ENCODE peak calls at places on chromosome 19, in eight cellular contexts. One of them, this sample, is unnamed. For H3K4me1 and H3K27me3, the result is how much of the 10 kb centered on the place peaks cover.

GRCh38 chr19:18118420-18119242 is 21.1 kb downstream of the MAST3 start:
- DNase-seq in IMR-90: peak
- DNase-seq in CD8-positive, alpha-beta T cell: no peak
- DNase-seq in left ventricle myocardium inferior: no peak
- DNase-seq in fibroblast of lung: peak
- DNase-seq in esophagus squamous epithelium: no peak
- DNase-seq in foreskin keratinocyte: no peak
- DNase-seq in CD8-positive, alpha-beta memory T cell: no peak
- DNase-seq in this sample: no peak

GRCh38 chr19:34430738-34431625 is 2.8 kb downstream of the UBA2 start:
- DNase-seq in IMR-90: peak
- DNase-seq in CD8-positive, alpha-beta T cell: peak
- DNase-seq in left ventricle myocardium inferior: no peak
- DNase-seq in fibroblast of lung: peak
- DNase-seq in esophagus squamous epithelium: no peak
- DNase-seq in foreskin keratinocyte: peak
- DNase-seq in CD8-positive, alpha-beta memory T cell: peak
- DNase-seq in this sample: no peak

GRCh38 chr19:7605490-7606222 is 10.0 kb downstream of the CAMSAP3 start:
- DNase-seq in IMR-90: no peak
- DNase-seq in CD8-positive, alpha-beta T cell: no peak
- DNase-seq in left ventricle myocardium inferior: no peak
- DNase-seq in fibroblast of lung: no peak
- DNase-seq in esophagus squamous epithelium: no peak
- DNase-seq in foreskin keratinocyte: no peak
- DNase-seq in CD8-positive, alpha-beta memory T cell: no peak
- DNase-seq in this sample: no peak

GRCh38 chr19:6528544-6529121 is 2.2 kb upstream of the TNFSF9 start:
- DNase-seq in IMR-90: no peak
- DNase-seq in CD8-positive, alpha-beta T cell: no peak
- DNase-seq in left ventricle myocardium inferior: peak
- DNase-seq in fibroblast of lung: no peak
- DNase-seq in esophagus squamous epithelium: no peak
- DNase-seq in foreskin keratinocyte: no peak
- DNase-seq in CD8-positive, alpha-beta memory T cell: no peak
- DNase-seq in this sample: peak

GRCh38 chr19:5219551-5220304 is 120.9 kb downstream of the PTPRS start:
- DNase-seq in IMR-90: no peak
- DNase-seq in CD8-positive, alpha-beta T cell: no peak
- DNase-seq in left ventricle myocardium inferior: no peak
- DNase-seq in fibroblast of lung: no peak
- DNase-seq in esophagus squamous epithelium: no peak
- DNase-seq in foreskin keratinocyte: no peak
- DNase-seq in CD8-positive, alpha-beta memory T cell: no peak
- DNase-seq in this sample: no peak

GRCh38 chr19:58228584-58229254 is at the start of gene ZNF544:
- DNase-seq in IMR-90: peak
- DNase-seq in CD8-positive, alpha-beta T cell: peak
- DNase-seq in left ventricle myocardium inferior: peak
- DNase-seq in fibroblast of lung: peak
- DNase-seq in esophagus squamous epithelium: no peak
- DNase-seq in foreskin keratinocyte: peak
- DNase-seq in CD8-positive, alpha-beta memory T cell: peak
- DNase-seq in this sample: peak

GRCh38 chr19:6616011-6616410 is 25.1 kb upstream of the CD70 start:
- DNase-seq in IMR-90: no peak
- DNase-seq in CD8-positive, alpha-beta T cell: no peak
- DNase-seq in left ventricle myocardium inferior: no peak
- DNase-seq in fibroblast of lung: peak
- DNase-seq in esophagus squamous epithelium: no peak
- DNase-seq in foreskin keratinocyte: peak
- DNase-seq in CD8-positive, alpha-beta memory T cell: no peak
- DNase-seq in this sample: no peak

GRCh38 chr19:47133021-47133471 is 2.4 kb downstream of the SAE1 start:
- DNase-seq in IMR-90: no peak
- DNase-seq in CD8-positive, alpha-beta T cell: no peak
- DNase-seq in left ventricle myocardium inferior: no peak
- DNase-seq in fibroblast of lung: no peak
- DNase-seq in esophagus squamous epithelium: no peak
- DNase-seq in foreskin keratinocyte: no peak
- DNase-seq in CD8-positive, alpha-beta memory T cell: no peak
- DNase-seq in this sample: no peak

GRCh38 chr19:38183227-38183914 is 40.7 kb downstream of the DPF1 start:
- DNase-seq in IMR-90: no peak
- DNase-seq in CD8-positive, alpha-beta T cell: no peak
- DNase-seq in left ventricle myocardium inferior: peak
- DNase-seq in fibroblast of lung: no peak
- DNase-seq in esophagus squamous epithelium: no peak
- DNase-seq in foreskin keratinocyte: no peak
- DNase-seq in CD8-positive, alpha-beta memory T cell: no peak
- DNase-seq in this sample: no peak

GRCh38 chr19:12953456-12954149 is 3.4 kb downstream of the GADD45GIP1 start:
- DNase-seq in IMR-90: no peak
- DNase-seq in CD8-positive, alpha-beta T cell: no peak
- DNase-seq in left ventricle myocardium inferior: no peak
- DNase-seq in fibroblast of lung: no peak
- DNase-seq in esophagus squamous epithelium: no peak
- DNase-seq in foreskin keratinocyte: no peak
- DNase-seq in CD8-positive, alpha-beta memory T cell: no peak
- DNase-seq in this sample: no peak
- H3K4me1 ChIP-seq in IMR-90: under half
- H3K4me1 ChIP-seq in CD8-positive, alpha-beta T cell: under half
- H3K4me1 ChIP-seq in left ventricle myocardium inferior: half or more
- H3K4me1 ChIP-seq in fibroblast of lung: under half
- H3K4me1 ChIP-seq in esophagus squamous epithelium: under half
- H3K4me1 ChIP-seq in foreskin keratinocyte: under half
- H3K4me1 ChIP-seq in CD8-positive, alpha-beta memory T cell: under half
- H3K4me1 ChIP-seq in this sample: under half

DNA sequence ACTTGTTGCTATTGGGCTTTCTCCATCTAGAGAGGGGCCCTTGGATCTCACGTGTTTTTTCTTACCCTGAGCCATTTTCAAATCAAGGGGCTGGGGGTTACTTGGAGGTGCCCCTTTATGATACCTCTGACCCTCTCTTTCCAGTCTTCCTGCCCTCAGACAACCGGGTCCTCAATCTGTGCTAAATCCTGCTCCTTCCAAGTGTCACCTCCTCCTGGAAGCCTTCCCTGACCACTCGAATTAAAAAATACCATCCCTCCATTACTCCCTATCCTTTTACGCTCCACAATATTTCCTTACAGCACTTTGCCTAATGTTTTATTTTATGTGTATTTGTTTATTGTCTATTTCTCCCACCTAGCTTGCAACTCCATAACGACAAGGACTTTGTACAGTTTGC is 3.3 kb downstream of the KLK8 start:
- DNase-seq in IMR-90: no peak
- DNase-seq in CD8-positive, alpha-beta T cell: no peak
- DNase-seq in left ventricle myocardium inferior: no peak
- DNase-seq in fibroblast of lung: no peak
- DNase-seq in esophagus squamous epithelium: no peak
- DNase-seq in foreskin keratinocyte: no peak
- DNase-seq in CD8-positive, alpha-beta memory T cell: no peak
- DNase-seq in this sample: no peak
- H3K27me3 ChIP-seq in IMR-90: under half
- H3K27me3 ChIP-seq in CD8-positive, alpha-beta T cell: under half
- H3K27me3 ChIP-seq in left ventricle myocardium inferior: half or more
- H3K27me3 ChIP-seq in fibroblast of lung: under half
- H3K27me3 ChIP-seq in esophagus squamous epithelium: under half
- H3K27me3 ChIP-seq in foreskin keratinocyte: under half
- H3K27me3 ChIP-seq in CD8-positive, alpha-beta memory T cell: under half
- H3K27me3 ChIP-seq in this sample: under half

GRCh38 chr19:1037553-1038115 is 2.3 kb upstream of the ABCA7 start:
- DNase-seq in IMR-90: no peak
- DNase-seq in CD8-positive, alpha-beta T cell: no peak
- DNase-seq in left ventricle myocardium inferior: no peak
- DNase-seq in fibroblast of lung: no peak
- DNase-seq in esophagus squamous epithelium: no peak
- DNase-seq in foreskin keratinocyte: no peak
- DNase-seq in CD8-positive, alpha-beta memory T cell: no peak
- DNase-seq in this sample: no peak
- H3K27ac ChIP-seq in IMR-90: peak
- H3K27ac ChIP-seq in CD8-positive, alpha-beta T cell: peak
- H3K27ac ChIP-seq in left ventricle myocardium inferior: peak
- H3K27ac ChIP-seq in fibroblast of lung: peak
- H3K27ac ChIP-seq in esophagus squamous epithelium: peak
- H3K27ac ChIP-seq in foreskin keratinocyte: no peak
- H3K27ac ChIP-seq in CD8-positive, alpha-beta memory T cell: peak
- H3K27ac ChIP-seq in this sample: no peak

GRCh38 chr19:42274065-42274682 is 5.1 kb downstream of the CIC start:
- DNase-seq in IMR-90: no peak
- DNase-seq in CD8-positive, alpha-beta T cell: no peak
- DNase-seq in left ventricle myocardium inferior: no peak
- DNase-seq in fibroblast of lung: no peak
- DNase-seq in esophagus squamous epithelium: no peak
- DNase-seq in foreskin keratinocyte: no peak
- DNase-seq in CD8-positive, alpha-beta memory T cell: no peak
- DNase-seq in this sample: peak
- H3K4me1 ChIP-seq in IMR-90: under half
- H3K4me1 ChIP-seq in CD8-positive, alpha-beta T cell: half or more
- H3K4me1 ChIP-seq in left ventricle myocardium inferior: half or more
- H3K4me1 ChIP-seq in fibroblast of lung: under half
- H3K4me1 ChIP-seq in esophagus squamous epithelium: half or more
- H3K4me1 ChIP-seq in foreskin keratinocyte: under half
- H3K4me1 ChIP-seq in CD8-positive, alpha-beta memory T cell: under half
- H3K4me1 ChIP-seq in this sample: half or more

GRCh38 chr19:45958763-45959516 is 14.7 kb downstream of the NOVA2 start:
- DNase-seq in IMR-90: no peak
- DNase-seq in CD8-positive, alpha-beta T cell: no peak
- DNase-seq in left ventricle myocardium inferior: no peak
- DNase-seq in fibroblast of lung: peak
- DNase-seq in esophagus squamous epithelium: no peak
- DNase-seq in foreskin keratinocyte: no peak
- DNase-seq in CD8-positive, alpha-beta memory T cell: no peak
- DNase-seq in this sample: no peak

GRCh38 chr19:45955905-45956608 is 17.6 kb downstream of the NOVA2 start:
- DNase-seq in IMR-90: peak
- DNase-seq in CD8-positive, alpha-beta T cell: no peak
- DNase-seq in left ventricle myocardium inferior: peak
- DNase-seq in fibroblast of lung: peak
- DNase-seq in esophagus squamous epithelium: no peak
- DNase-seq in foreskin keratinocyte: peak
- DNase-seq in CD8-positive, alpha-beta memory T cell: no peak
- DNase-seq in this sample: peak

GRCh38 chr19:45960595-45961235 is 12.9 kb downstream of the NOVA2 start:
- DNase-seq in IMR-90: no peak
- DNase-seq in CD8-positive, alpha-beta T cell: no peak
- DNase-seq in left ventricle myocardium inferior: no peak
- DNase-seq in fibroblast of lung: peak
- DNase-seq in esophagus squamous epithelium: no peak
- DNase-seq in foreskin keratinocyte: no peak
- DNase-seq in CD8-positive, alpha-beta memory T cell: no peak
- DNase-seq in this sample: no peak

GRCh38 chr19:45959517-45960025 is 14.1 kb downstream of the NOVA2 start:
- DNase-seq in IMR-90: no peak
- DNase-seq in CD8-positive, alpha-beta T cell: no peak
- DNase-seq in left ventricle myocardium inferior: no peak
- DNase-seq in fibroblast of lung: no peak
- DNase-seq in esophagus squamous epithelium: no peak
- DNase-seq in foreskin keratinocyte: no peak
- DNase-seq in CD8-positive, alpha-beta memory T cell: no peak
- DNase-seq in this sample: no peak

GRCh38 chr19:45958320-45958719 is 15.3 kb downstream of the NOVA2 start:
- DNase-seq in IMR-90: no peak
- DNase-seq in CD8-positive, alpha-beta T cell: no peak
- DNase-seq in left ventricle myocardium inferior: no peak
- DNase-seq in fibroblast of lung: no peak
- DNase-seq in esophagus squamous epithelium: no peak
- DNase-seq in foreskin keratinocyte: no peak
- DNase-seq in CD8-positive, alpha-beta memory T cell: no peak
- DNase-seq in this sample: no peak
- H3K27me3 ChIP-seq in IMR-90: under half
- H3K27me3 ChIP-seq in CD8-positive, alpha-beta T cell: under half
- H3K27me3 ChIP-seq in left ventricle myocardium inferior: half or more
- H3K27me3 ChIP-seq in fibroblast of lung: under half
- H3K27me3 ChIP-seq in esophagus squamous epithelium: half or more
- H3K27me3 ChIP-seq in foreskin keratinocyte: under half
- H3K27me3 ChIP-seq in CD8-positive, alpha-beta memory T cell: under half
- H3K27me3 ChIP-seq in this sample: half or more

This sample was measured in tibial artery.